ENCODE peak calls at places on chromosomes 2 and 18, in six cellular contexts. S is T-helper 1 cell; E is iPS-NIHi11; G is activated CD4-positive, alpha-beta T cell treated with anti-CD3 and anti-CD28 coated beads, Interleukin-2, amount 50 U/mL, for 24 hours; Q is effector memory CD8-positive, alpha-beta T cell; H is RWPE1. Z is an unnamed sample.

GRCh38 chr2:216299588-216299987 is 72.7 kb downstream of the MARCHF4 start:
- DNase-seq in S (no peak), E (no peak), G (no peak), Q (no peak), H (no peak), Z (no peak)

GRCh38 chr2:237593596-237594310 is 3.2 kb upstream of the RAB17 start:
- DNase-seq in S (no peak), E (no peak), G (no peak), Q (no peak), H (no peak), Z (no peak)

GRCh38 chr2:216139884-216140283 is 30.7 kb downstream of the XRCC5 start:
- DNase-seq in S (peak), E (peak), G (no peak), Q (peak), H (no peak), Z (no peak)

GRCh38 chr18:63232826-63233225 is 86.7 kb downstream of the BCL2 start:
- DNase-seq in S (no peak), E (no peak), G (no peak), Q (no peak), H (no peak), Z (no peak)

GRCh38 chr2:175154670-175155082 is 13.3 kb downstream of the ATF2 start:
- DNase-seq in S (no peak), E (no peak), G (no peak), Q (no peak), H (peak), Z (peak)

GRCh38 chr2:34229998-34230397 is 630.9 kb upstream of the FAM98A start:
- DNase-seq in S (no peak), E (no peak), G (no peak), Q (no peak), H (no peak), Z (no peak)

GRCh38 chr2:225177098-225177497 is 134.8 kb upstream of the DOCK10 start:
- DNase-seq in S (no peak), E (no peak), G (no peak), Q (no peak), H (no peak), Z (no peak)

GRCh38 chr2:235765181-235765820 is 271.5 kb downstream of the AGAP1 start:
- DNase-seq in S (no peak), E (peak), G (no peak), Q (no peak), H (peak), Z (no peak)

GRCh38 chr2:66346241-66346664 is 88.7 kb upstream of the MEIS1 start:
- DNase-seq in S (no peak), E (no peak), G (no peak), Q (no peak), H (no peak), Z (no peak)

GRCh38 chr2:120559401-120559800 is 176.3 kb upstream of the GLI2 start:
- DNase-seq in S (no peak), E (no peak), G (no peak), Q (no peak), H (no peak), Z (peak)

GRCh38 chr18:44323125-44323524 is 357.6 kb upstream of the SETBP1 start:
- DNase-seq in S (no peak), E (no peak), G (no peak), Q (no peak), H (no peak), Z (no peak)

GRCh38 chr2:42588158-42588557 is 19.7 kb downstream of the MTA3 start:
- DNase-seq in S (no peak), E (no peak), G (no peak), Q (no peak), H (no peak), Z (no peak)

GRCh38 chr2:66495788-66496640 is 61.1 kb downstream of the MEIS1 start:
- DNase-seq in S (no peak), E (peak), G (no peak), Q (no peak), H (peak), Z (peak)

GRCh38 chr2:109663721-109664120 is 49.6 kb downstream of the SOWAHC start:
- DNase-seq in S (no peak), E (no peak), G (no peak), Q (no peak), H (peak), Z (no peak)

GRCh38 chr2:142314164-142314563 is 183.3 kb upstream of the LRP1B start:
- DNase-seq in S (no peak), E (no peak), G (no peak), Q (no peak), H (no peak), Z (no peak)

GRCh38 chr2:9745153-9745899 is 97.9 kb upstream of the TAF1B start:
- DNase-seq in S (no peak), E (no peak), G (no peak), Q (no peak), H (no peak), Z (no peak)

GRCh38 chr2:207051345-207051959 is 112.1 kb downstream of the CPO start:
- DNase-seq in S (no peak), E (no peak), G (no peak), Q (no peak), H (no peak), Z (no peak)

GRCh38 chr2:227804970-227805369 is 8.7 kb upstream of the CCL20 start:
- DNase-seq in S (no peak), E (no peak), G (no peak), Q (no peak), H (no peak), Z (no peak)

GRCh38 chr18:23977709-23978483 is 36.7 kb upstream of the TTC39C start:
- DNase-seq in S (no peak), E (no peak), G (no peak), Q (no peak), H (no peak), Z (no peak)

GRCh38 chr2:25041307-25041927 is 459 bp upstream of the EFR3B start:
- DNase-seq in S (peak), E (peak), G (no peak), Q (no peak), H (peak), Z (no peak)

GRCh38 chr2:231102772-231103171 is 22.1 kb downstream of the HTR2B start:
- DNase-seq in S (no peak), E (no peak), G (no peak), Q (no peak), H (no peak), Z (no peak)

GRCh38 chr2:203951366-203951902 is 14.9 kb downstream of the ICOS start:
- DNase-seq in S (peak), E (no peak), G (no peak), Q (peak), H (no peak), Z (no peak)

GRCh38 chr2:237874585-237875161 is 15.2 kb downstream of the RAMP1 start:
- DNase-seq in S (no peak), E (peak), G (no peak), Q (no peak), H (peak), Z (no peak)

GRCh38 chr18:45522371-45522770 is 92.9 kb upstream of the SLC14A2 start:
- DNase-seq in S (no peak), E (no peak), G (no peak), Q (no peak), H (no peak), Z (no peak)

GRCh38 chr2:70523996-70524965 is 29.3 kb downstream of the TGFA start:
- DNase-seq in S (no peak), E (peak), G (no peak), Q (peak), H (peak), Z (peak)

GRCh38 chr2:9382604-9383235 is 40.6 kb downstream of the ITGB1BP1 start:
- DNase-seq in S (no peak), E (no peak), G (no peak), Q (no peak), H (no peak), Z (no peak)

GRCh38 chr2:64586883-64587481 is 62.9 kb downstream of the AFTPH start:
- DNase-seq in S (no peak), E (peak), G (no peak), Q (no peak), H (peak), Z (no peak)

GRCh38 chr18:58446661-58447060 is 182.2 kb downstream of the ALPK2 start:
- DNase-seq in S (no peak), E (no peak), G (no peak), Q (no peak), H (no peak), Z (no peak)

GRCh38 chr18:2442726-2443275 is 128.5 kb downstream of the METTL4 start:
- DNase-seq in S (no peak), E (no peak), G (no peak), Q (no peak), H (peak), Z (no peak)

GRCh38 chr2:43273477-43273876 is 47.1 kb upstream of the ZFP36L2 start:
- DNase-seq in S (no peak), E (no peak), G (no peak), Q (no peak), H (no peak), Z (no peak)

GRCh38 chr18:79875531-79875919 is 75.9 kb downstream of the SLC66A2 start:
- DNase-seq in S (no peak), E (peak), G (no peak), Q (no peak), H (no peak), Z (no peak)

GRCh38 chr2:38274286-38275276 is 102.5 kb downstream of the ATL2 start:
- DNase-seq in S (no peak), E (peak), G (peak), Q (peak), H (peak), Z (peak)

GRCh38 chr2:128373346-128374000 is 54.8 kb upstream of the HS6ST1 start:
- DNase-seq in S (no peak), E (no peak), G (no peak), Q (no peak), H (no peak), Z (no peak)

GRCh38 chr2:219629976-219630695 is 2.7 kb downstream of the SLC4A3 start:
- DNase-seq in S (no peak), E (no peak), G (no peak), Q (no peak), H (no peak), Z (no peak)

GRCh38 chr2:205496777-205497176 is 185.5 kb upstream of the NRP2 start:
- DNase-seq in S (no peak), E (no peak), G (no peak), Q (no peak), H (no peak), Z (peak)

GRCh38 chr2:167294031-167294774 is 405.9 kb downstream of the XIRP2 start:
- DNase-seq in S (no peak), E (peak), G (no peak), Q (no peak), H (no peak), Z (no peak)

GRCh38 chr2:23698733-23699391 is 228.1 kb downstream of the ATAD2B start:
- DNase-seq in S (no peak), E (no peak), G (no peak), Q (no peak), H (no peak), Z (no peak)

GRCh38 chr2:129799036-129799958 is 180.2 kb upstream of the RAB6C start:
- DNase-seq in S (no peak), E (no peak), G (no peak), Q (no peak), H (no peak), Z (no peak)

Z was measured in non-pigmented ciliary epithelial cell.